ENCODE peak calls at places on chromosomes 2 and 18, in four cellular contexts. S is neural crest cell, N is tibial nerve, Y is cardiac muscle cell. O is an unnamed sample.
A peak's percentile ranks its signal among the peaks of the same experiment; 100 is the strongest.

GRCh38 chr2:121418494-121419058 is 112.1 kb upstream of the RNU4ATAC start:
- DNase-seq in S (no peak), N (no peak), Y (no peak), O (no peak)

GRCh38 chr2:72757177-72757775 is 68.6 kb downstream of the EXOC6B start:
- DNase-seq in S (no peak), N (no peak), Y (peak; percentile 93), O (no peak)

GRCh38 chr2:1282552-1282951 is 130.7 kb upstream of the TPO start:
- DNase-seq in S (no peak), N (no peak), Y (peak; percentile 14), O (no peak)

GRCh38 chr2:129480790-129481189 is 498.7 kb upstream of the RAB6C start:
- DNase-seq in S (no peak), N (no peak), Y (no peak), O (no peak)

GRCh38 chr2:239678666-239679296 is 278.0 kb upstream of the HDAC4 start:
- DNase-seq in S (no peak), N (no peak), Y (no peak), O (no peak)

GRCh38 chr2:188189356-188189755 is 102.3 kb upstream of the GULP1 start:
- DNase-seq in S (no peak), N (no peak), Y (no peak), O (no peak)

GRCh38 chr2:64853894-64854293 is 135.3 kb upstream of the SLC1A4 start:
- DNase-seq in S (no peak), N (no peak), Y (no peak), O (no peak)

GRCh38 chr2:133157141-133157540 is 411.1 kb downstream of the NCKAP5 start:
- DNase-seq in S (no peak), N (no peak), Y (no peak), O (no peak)

GRCh38 chr2:47309472-47309951 is 93.4 kb upstream of the MSH2 start:
- DNase-seq in S (no peak), N (no peak), Y (no peak), O (no peak)

GRCh38 chr2:179692610-179693009 is 168.8 kb downstream of the ZNF385B start:
- DNase-seq in S (no peak), N (no peak), Y (no peak), O (no peak)

GRCh38 chr2:95022309-95023221 is 2.9 kb upstream of the MAL start:
- DNase-seq in S (peak; percentile 86), N (peak; percentile 45), Y (peak; percentile 66), O (peak; percentile 91)

GRCh38 chr18:4351005-4351404 is 104.1 kb downstream of the DLGAP1 start:
- DNase-seq in S (no peak), N (no peak), Y (no peak), O (no peak)

GRCh38 chr2:65536596-65536995 is 104.2 kb upstream of the SPRED2 start:
- DNase-seq in S (no peak), N (no peak), Y (no peak), O (no peak)

GRCh38 chr2:19623488-19623887 is 265.1 kb upstream of the OSR1 start:
- DNase-seq in S (no peak), N (no peak), Y (no peak), O (no peak)

GRCh38 chr2:216574046-216574445 is 59.2 kb upstream of the IGFBP2 start:
- DNase-seq in S (no peak), N (no peak), Y (no peak), O (no peak)

GRCh38 chr2:30915485-30915884 is 108.2 kb upstream of the CAPN13 start:
- DNase-seq in S (peak; percentile 11), N (no peak), Y (peak; percentile 64), O (peak; percentile 56)

GRCh38 chr2:213162515-213163118 is 11.2 kb upstream of the IKZF2 start:
- DNase-seq in S (no peak), N (no peak), Y (no peak), O (no peak)

GRCh38 chr2:241009601-241010530 is 11.4 kb downstream of the SNED1 start:
- DNase-seq in S (no peak), N (peak; percentile 7), Y (no peak), O (peak; percentile 40)

GRCh38 chr2:217433522-217433921 is 569.3 kb downstream of the TNS1 start:
- DNase-seq in S (no peak), N (no peak), Y (peak; percentile 61), O (no peak)

GRCh38 chr2:190587106-190587505 is 52.6 kb upstream of the NEMP2 start:
- DNase-seq in S (no peak), N (no peak), Y (no peak), O (no peak)

GRCh38 chr2:177767768-177768167 is 304.8 kb downstream of the PDE11A start:
- DNase-seq in S (no peak), N (no peak), Y (no peak), O (no peak)

GRCh38 chr2:144518744-144519596 is 949 bp downstream of the ZEB2 start:
- DNase-seq in S (no peak), N (no peak), Y (no peak), O (no peak)

GRCh38 chr2:220682616-220683015 is 889.5 kb downstream of the EPHA4 start:
- DNase-seq in S (no peak), N (no peak), Y (no peak), O (no peak)

GRCh38 chr2:38149533-38149932 is 73.6 kb upstream of the CYP1B1 start:
- DNase-seq in S (no peak), N (no peak), Y (no peak), O (no peak)

GRCh38 chr18:4511166-4511565 is 56.1 kb upstream of the DLGAP1 start:
- DNase-seq in S (no peak), N (no peak), Y (no peak), O (no peak)

GRCh38 chr2:127514485-127514884 is 11.8 kb downstream of the IWS1 start:
- DNase-seq in S (no peak), N (no peak), Y (no peak), O (no peak)

GRCh38 chr2:68831688-68832087 is 39.5 kb downstream of the BMP10 start:
- DNase-seq in S (no peak), N (no peak), Y (no peak), O (no peak)

GRCh38 chr2:44283116-44283666 is 7.9 kb downstream of the SLC3A1 start:
- DNase-seq in S (no peak), N (no peak), Y (no peak), O (no peak)

GRCh38 chr2:88159955-88160415 is 10.2 kb upstream of the THNSL2 start:
- DNase-seq in S (peak; percentile 50), N (peak; percentile 72), Y (peak; percentile 83), O (peak; percentile 68)

GRCh38 chr2:85095094-85095493 is 38.1 kb upstream of the TCF7L1 start:
- DNase-seq in S (no peak), N (no peak), Y (no peak), O (no peak)

GRCh38 chr2:101400516-101401315 is 13.4 kb upstream of the CREG2 start:
- DNase-seq in S (no peak), N (no peak), Y (no peak), O (no peak)

GRCh38 chr2:101403745-101404144 is 16.4 kb upstream of the CREG2 start:
- DNase-seq in S (no peak), N (no peak), Y (no peak), O (no peak)

GRCh38 chr2:101402637-101403036 is 15.3 kb upstream of the CREG2 start:
- DNase-seq in S (no peak), N (no peak), Y (no peak), O (no peak)

GRCh38 chr2:101401316-101401660 is 14.0 kb upstream of the CREG2 start:
- DNase-seq in S (no peak), N (no peak), Y (no peak), O (no peak)

DNA sequence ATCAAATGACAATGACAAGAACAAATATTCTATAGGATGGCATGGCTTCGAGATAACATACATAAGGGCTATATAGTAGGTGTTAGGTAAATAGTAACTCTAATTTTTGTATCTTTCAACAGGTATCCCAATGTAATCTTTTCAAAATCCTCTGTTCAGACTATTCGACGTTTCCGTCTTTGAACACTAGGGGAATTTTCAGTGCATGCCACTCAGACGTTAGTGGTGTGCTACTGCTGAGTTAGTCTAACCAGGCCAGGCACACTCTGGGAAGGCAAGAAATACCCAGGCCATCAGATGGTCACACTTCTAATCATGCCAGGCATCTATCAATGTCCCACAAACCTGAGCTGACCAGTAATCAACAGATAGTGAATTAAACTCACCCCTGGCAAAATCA is 14.6 kb upstream of the CREG2 start:
- DNase-seq in S (no peak), N (no peak), Y (no peak), O (no peak)
- TF ChIP-seq CTCF in S (peak; percentile 46), N (no peak), Y (no peak), O (peak; percentile 50)

DNA sequence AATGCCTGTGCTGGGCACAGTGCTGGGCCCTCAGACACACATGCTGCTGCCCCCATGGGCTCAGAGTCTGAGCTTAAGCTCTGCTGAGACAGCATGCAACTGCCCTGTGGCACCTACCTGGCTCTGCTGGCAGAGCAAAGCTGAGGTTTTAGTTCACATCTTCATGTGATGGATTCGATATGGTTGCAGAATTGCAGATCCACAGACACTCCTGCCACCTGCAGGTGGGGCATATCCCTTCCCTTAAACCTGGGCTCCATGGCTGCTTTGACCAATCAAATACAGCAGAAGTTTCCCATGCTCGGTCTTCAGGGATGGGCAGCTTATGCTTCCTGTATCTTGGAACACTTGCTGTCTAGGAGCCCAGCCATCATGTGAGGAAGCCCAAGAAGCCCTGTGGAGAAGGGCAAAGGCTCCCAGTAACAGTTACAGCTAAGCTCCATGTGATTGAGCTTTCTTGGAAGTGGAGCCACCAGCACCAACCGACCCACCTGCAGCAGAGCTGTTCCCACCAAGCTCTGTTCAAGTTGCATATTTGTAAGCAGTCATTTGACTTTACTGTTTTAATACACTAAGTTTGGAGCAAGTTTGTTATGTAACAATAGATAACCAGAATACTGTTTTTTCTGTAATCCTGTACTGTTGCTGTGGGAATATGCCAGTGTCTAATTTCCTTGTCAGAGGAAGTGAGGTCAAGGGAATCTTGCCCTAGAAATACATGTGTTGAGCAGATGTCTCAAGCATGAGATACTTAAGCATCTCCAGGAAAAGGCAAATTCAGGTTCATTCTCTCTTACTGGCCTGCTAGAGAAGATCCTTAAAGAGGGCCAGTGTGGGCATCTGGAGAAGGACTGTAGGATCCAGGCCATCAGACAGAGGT is 79.3 kb downstream of the SH3RF3 start:
- DNase-seq in S (no peak), N (no peak), Y (no peak), O (no peak)
- TF ChIP-seq CTCF in S (no peak), N (no peak), Y (no peak), O (no peak)

DNA sequence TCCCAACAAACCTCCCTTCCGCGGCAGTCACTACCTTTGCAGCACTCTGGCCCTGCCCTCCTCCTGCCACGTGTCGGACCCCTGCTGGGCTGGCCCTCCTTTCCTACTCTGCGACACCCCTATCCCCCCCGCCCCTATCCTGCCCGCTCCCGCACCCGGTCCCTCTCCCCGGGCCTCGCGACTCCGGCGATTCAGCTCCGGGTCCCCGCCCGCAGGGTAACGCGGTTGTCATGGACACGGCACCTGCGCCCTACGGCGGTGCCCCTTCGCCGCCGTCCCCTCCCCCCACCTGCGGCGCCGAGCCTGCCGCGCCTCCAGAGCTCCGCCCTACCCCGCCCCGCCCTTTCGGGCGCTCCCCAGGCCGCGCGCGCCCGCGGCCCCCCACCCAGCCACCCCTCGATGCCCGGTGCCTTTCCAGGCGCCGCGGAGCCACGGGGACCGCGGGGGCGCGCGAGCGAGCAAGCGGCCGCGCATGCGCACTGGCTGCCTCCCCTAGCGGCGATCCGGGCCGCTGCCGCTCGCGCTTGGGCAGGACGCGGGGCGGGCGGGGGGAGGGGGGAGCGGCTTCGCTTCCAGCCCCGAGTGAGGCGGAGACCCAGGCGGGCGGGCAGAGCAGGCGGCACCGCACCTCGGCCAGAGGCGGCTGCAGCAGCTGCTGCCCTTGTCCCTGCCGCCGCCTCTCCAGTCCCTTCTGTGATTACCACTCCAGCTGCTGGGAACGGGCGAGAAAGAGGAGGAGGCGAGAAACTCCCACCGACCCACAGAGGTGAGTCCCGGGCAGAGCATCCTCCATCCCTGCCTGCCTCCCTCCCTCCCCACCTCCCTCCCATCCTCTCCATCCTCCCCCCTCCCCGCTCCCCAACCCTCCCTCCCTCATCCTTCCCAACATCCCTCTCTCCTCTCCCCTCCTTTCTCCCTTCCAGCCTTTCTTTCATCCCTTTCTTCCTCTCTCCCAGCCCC is at the start of gene CTNNA2:
- DNase-seq in S (peak; percentile 63), N (no peak), Y (peak; percentile 92), O (peak; percentile 93)
- TF ChIP-seq CTCF in S (peak; percentile 62), N (no peak), Y (no peak), O (peak; percentile 68)

GRCh38 chr2:74461187-74462053 is 3.2 kb downstream of the WBP1 start:
- DNase-seq in S (no peak), N (no peak), Y (peak; percentile 11), O (peak; percentile 43)
- TF ChIP-seq CTCF in S (no peak), N (no peak), Y (peak; percentile 15), O (peak; percentile 30)